ENCODE peak calls at places on chromosomes 11 and 22, in six cellular contexts. A is esophagus squamous epithelium, R is A549, Y is esophagus muscularis mucosa, D is uterus, W is tibial nerve. L is an unnamed sample. For H3K9me3, the result is how much of the 10 kb centered on the place peaks cover.

GRCh38 chr11:112128483-112129121 is 35.3 kb downstream of the IL18 start:
- DNase-seq in A (no peak), R (peak), Y (no peak), D (peak), W (peak), L (no peak)

GRCh38 chr11:99020324-99021225 is at the start of gene CNTN5:
- DNase-seq in A (no peak), R (peak), Y (peak), D (peak), W (peak), L (peak)

GRCh38 chr11:121461843-121462242 is 9.1 kb upstream of the SORL1-AS1 start:
- DNase-seq in A (no peak), R (no peak), Y (no peak), D (no peak), W (no peak), L (no peak)

GRCh38 chr11:10454902-10455631 is at the start of gene AMPD3:
- DNase-seq in A (no peak), R (peak), Y (no peak), D (peak), W (no peak), L (no peak)

GRCh38 chr11:1310772-1311468 is 1.5 kb upstream of the TOLLIP start:
- DNase-seq in A (no peak), R (no peak), Y (no peak), D (no peak), W (no peak), L (no peak)

GRCh38 chr11:70159612-70160570 is 43.2 kb upstream of the FADD start:
- DNase-seq in A (no peak), R (peak), Y (no peak), D (peak), W (no peak), L (peak)

GRCh38 chr11:117919326-117920275 is 9.6 kb downstream of the TMPRSS13 start:
- DNase-seq in A (no peak), R (no peak), Y (no peak), D (peak), W (no peak), L (no peak)

GRCh38 chr11:8258289-8258688 is 5.4 kb downstream of the LMO1 start:
- DNase-seq in A (no peak), R (no peak), Y (no peak), D (no peak), W (no peak), L (no peak)

GRCh38 chr11:38460429-38460828 is 1862.4 kb upstream of the RAG2 start:
- DNase-seq in A (no peak), R (no peak), Y (no peak), D (no peak), W (no peak), L (no peak)

GRCh38 chr11:29481721-29482120 is 535.1 kb downstream of the KCNA4 start:
- DNase-seq in A (no peak), R (no peak), Y (no peak), D (no peak), W (no peak), L (no peak)

GRCh38 chr11:47606731-47607130 is 12.5 kb upstream of the C1QTNF4 start:
- DNase-seq in A (no peak), R (no peak), Y (no peak), D (no peak), W (no peak), L (no peak)

GRCh38 chr11:74417860-74418508 is 19.8 kb upstream of the PGM2L1 start:
- DNase-seq in A (no peak), R (no peak), Y (no peak), D (no peak), W (no peak), L (no peak)

DNA sequence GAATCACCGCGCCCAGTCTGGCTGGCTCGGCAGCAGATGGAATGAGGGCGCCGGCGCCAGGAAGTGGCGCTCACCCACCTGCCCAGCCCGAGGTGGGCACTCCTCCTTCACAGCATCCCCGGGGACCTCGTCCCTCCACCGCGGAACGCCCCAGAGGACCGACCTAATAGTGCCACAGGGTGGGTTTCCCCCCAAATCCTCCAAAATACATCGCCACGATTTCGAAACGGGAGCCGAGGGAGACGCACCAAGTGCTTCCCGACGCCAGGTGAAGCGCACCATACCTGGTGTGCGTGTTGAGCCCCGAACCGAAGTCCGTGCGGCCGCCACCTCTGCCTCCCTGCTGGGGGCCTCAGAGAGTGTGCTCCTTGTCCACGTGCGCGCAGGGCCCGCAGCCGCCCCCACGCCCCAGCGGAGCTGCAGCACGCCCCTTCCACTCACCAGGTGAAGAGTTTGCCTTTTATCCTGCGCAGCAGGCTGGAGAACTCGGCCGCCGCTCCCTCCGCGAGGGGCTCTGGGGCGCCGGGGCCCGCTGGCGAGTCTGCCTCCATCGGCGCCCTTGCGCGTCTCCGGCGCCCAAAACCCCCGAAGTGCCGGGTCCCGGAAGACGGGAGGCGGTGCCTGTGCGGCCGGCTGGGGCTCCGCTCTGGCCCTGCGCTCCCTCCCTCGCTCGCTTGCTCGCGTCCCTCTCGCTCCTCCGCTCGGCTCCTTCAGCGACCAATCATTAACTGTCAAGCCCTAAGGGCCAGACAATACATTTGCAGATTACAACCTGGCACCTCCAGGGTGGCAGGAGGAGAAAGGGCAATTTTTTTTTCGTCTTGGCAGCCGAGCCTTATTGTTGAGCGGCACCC is at the start of gene SLC35F2:
- DNase-seq in A (no peak), R (peak), Y (no peak), D (peak), W (no peak), L (peak)
- TF ChIP-seq POLR2A in A (peak), R (peak), Y (no peak), D (no peak), W (no peak), L (no peak)

GRCh38 chr11:27998552-27998951 is 109.4 kb downstream of the KIF18A start:
- DNase-seq in A (no peak), R (no peak), Y (no peak), D (no peak), W (no peak), L (no peak)

GRCh38 chr11:28009383-28009782 is 98.6 kb downstream of the KIF18A start:
- DNase-seq in A (no peak), R (no peak), Y (no peak), D (no peak), W (no peak), L (no peak)

GRCh38 chr11:28003615-28004014 is 104.3 kb downstream of the KIF18A start:
- DNase-seq in A (no peak), R (no peak), Y (no peak), D (no peak), W (no peak), L (no peak)
- H3K9me3 ChIP-seq in A (under half), R (under half), Y (under half), D (under half), W (under half), L (under half)

GRCh38 chr22:26360169-26360885 is 68.7 kb upstream of the ASPHD2 start:
- DNase-seq in A (no peak), R (peak), Y (peak), D (peak), W (peak), L (peak)
- TF ChIP-seq POLR2A in A (no peak), R (no peak), Y (no peak), D (no peak), W (no peak), L (no peak)

GRCh38 chr22:47209077-47209514 is 446.6 kb downstream of the TBC1D22A start:
- DNase-seq in A (no peak), R (no peak), Y (peak), D (no peak), W (no peak), L (no peak)

GRCh38 chr22:47210686-47211085 is 448.2 kb downstream of the TBC1D22A start:
- DNase-seq in A (no peak), R (no peak), Y (no peak), D (no peak), W (no peak), L (no peak)

GRCh38 chr22:47210112-47210657 is 447.7 kb downstream of the TBC1D22A start:
- DNase-seq in A (no peak), R (no peak), Y (no peak), D (no peak), W (no peak), L (no peak)

GRCh38 chr22:47207846-47208554 is 445.6 kb downstream of the TBC1D22A start:
- DNase-seq in A (no peak), R (no peak), Y (no peak), D (no peak), W (no peak), L (no peak)

GRCh38 chr22:47209547-47210023 is 447.1 kb downstream of the TBC1D22A start:
- DNase-seq in A (no peak), R (no peak), Y (no peak), D (no peak), W (no peak), L (no peak)
- H3K9me3 ChIP-seq in A (under half), R (under half), Y (under half), D (under half), W (under half), L (under half)

GRCh38 chr11:13216019-13217006 is 61.3 kb upstream of the BMAL1 start:
- DNase-seq in A (no peak), R (peak), Y (no peak), D (no peak), W (no peak), L (no peak)
- TF ChIP-seq POLR2A in A (no peak), R (no peak), Y (no peak), D (no peak), W (no peak), L (no peak)

GRCh38 chr11:134139873-134140331 is 71.0 kb downstream of the JAM3 start:
- DNase-seq in A (no peak), R (peak), Y (no peak), D (peak), W (peak), L (no peak)

GRCh38 chr11:134144744-134145143 is 75.9 kb downstream of the JAM3 start:
- DNase-seq in A (no peak), R (no peak), Y (no peak), D (no peak), W (no peak), L (no peak)

GRCh38 chr11:134140961-134141490 is 72.2 kb downstream of the JAM3 start:
- DNase-seq in A (no peak), R (no peak), Y (no peak), D (no peak), W (no peak), L (no peak)

GRCh38 chr11:134139303-134139872 is 70.5 kb downstream of the JAM3 start:
- DNase-seq in A (no peak), R (no peak), Y (no peak), D (no peak), W (no peak), L (no peak)

GRCh38 chr11:134142536-134142935 is 73.7 kb downstream of the JAM3 start:
- DNase-seq in A (no peak), R (no peak), Y (no peak), D (no peak), W (no peak), L (no peak)
- H3K9me3 ChIP-seq in A (under half), R (under half), Y (under half), D (under half), W (under half), L (under half)